ENCODE peak calls at places on chromosomes 2 and 18, in eight cellular contexts. One of them, this sample, is unnamed.

GRCh38 chr2:58571181-58571852 is 330.2 kb upstream of the FANCL start:
- DNase-seq in T-helper 9 cell: no peak
- DNase-seq in fibroblast of pulmonary artery: peak; percentile 77
- DNase-seq in HEK293T: peak; percentile 67
- DNase-seq in iris pigment epithelial cell: peak; percentile 80
- DNase-seq in mesendoderm: peak; percentile 94
- DNase-seq in EL: peak; percentile 77
- DNase-seq in NCI-H1417: peak; percentile 75
- DNase-seq in this sample: no peak

GRCh38 chr2:148513425-148513824 is 131.1 kb upstream of the EPC2 start:
- DNase-seq in iris pigment epithelial cell: no peak
- DNase-seq in fibroblast of pulmonary artery: no peak
- DNase-seq in NCI-H1417: no peak
- DNase-seq in T-helper 9 cell: no peak
- DNase-seq in HEK293T: no peak
- DNase-seq in mesendoderm: no peak
- DNase-seq in EL: no peak
- DNase-seq in this sample: no peak

GRCh38 chr18:59814872-59815271 is 84.9 kb upstream of the PMAIP1 start:
- DNase-seq in HEK293T: no peak
- DNase-seq in mesendoderm: no peak
- DNase-seq in EL: peak; percentile 95
- DNase-seq in fibroblast of pulmonary artery: peak; percentile 88
- DNase-seq in iris pigment epithelial cell: peak; percentile 76
- DNase-seq in T-helper 9 cell: no peak
- DNase-seq in NCI-H1417: no peak
- DNase-seq in this sample: no peak

GRCh38 chr18:44643004-44643403 is 37.7 kb upstream of the SETBP1 start:
- DNase-seq in NCI-H1417: no peak
- DNase-seq in fibroblast of pulmonary artery: no peak
- DNase-seq in mesendoderm: no peak
- DNase-seq in HEK293T: no peak
- DNase-seq in T-helper 9 cell: no peak
- DNase-seq in iris pigment epithelial cell: no peak
- DNase-seq in EL: no peak
- DNase-seq in this sample: no peak

GRCh38 chr2:196821195-196821594 is 12.0 kb upstream of the C2orf66 start:
- DNase-seq in EL: peak; percentile 51
- DNase-seq in T-helper 9 cell: no peak
- DNase-seq in iris pigment epithelial cell: peak; percentile 80
- DNase-seq in NCI-H1417: no peak
- DNase-seq in fibroblast of pulmonary artery: peak; percentile 64
- DNase-seq in HEK293T: no peak
- DNase-seq in mesendoderm: no peak
- DNase-seq in this sample: no peak

GRCh38 chr18:68275616-68276015 is 439.3 kb downstream of the TMX3 start:
- DNase-seq in fibroblast of pulmonary artery: peak; percentile 74
- DNase-seq in HEK293T: no peak
- DNase-seq in NCI-H1417: no peak
- DNase-seq in EL: peak; percentile 89
- DNase-seq in iris pigment epithelial cell: peak; percentile 95
- DNase-seq in T-helper 9 cell: no peak
- DNase-seq in mesendoderm: no peak
- DNase-seq in this sample: no peak

GRCh38 chr2:68690851-68691250 is 43.8 kb upstream of the ARHGAP25 start:
- DNase-seq in NCI-H1417: no peak
- DNase-seq in EL: no peak
- DNase-seq in HEK293T: no peak
- DNase-seq in T-helper 9 cell: no peak
- DNase-seq in fibroblast of pulmonary artery: no peak
- DNase-seq in mesendoderm: no peak
- DNase-seq in iris pigment epithelial cell: no peak
- DNase-seq in this sample: no peak

GRCh38 chr18:46917808-46918600 is 602 bp downstream of the KATNAL2 start:
- DNase-seq in EL: peak; percentile 32
- DNase-seq in HEK293T: no peak
- DNase-seq in T-helper 9 cell: no peak
- DNase-seq in NCI-H1417: peak; percentile 35
- DNase-seq in fibroblast of pulmonary artery: peak; percentile 25
- DNase-seq in iris pigment epithelial cell: peak; percentile 54
- DNase-seq in mesendoderm: peak; percentile 70
- DNase-seq in this sample: no peak